ENCODE peak calls at places on chromosome 9, in seven cellular contexts. U, O, D, Z, G, H and W are unnamed samples.

GRCh38 chr9:2127486-2127885 is 112.3 kb downstream of the SMARCA2 start:
- DNase-seq in H (peak), U (no peak), G (no peak), O (no peak), D (no peak), Z (peak), W (no peak)

GRCh38 chr9:79682076-79682736 is 110.4 kb downstream of the TLE4 start:
- DNase-seq in O (no peak), G (no peak), U (no peak), Z (no peak), D (no peak), H (peak), W (no peak)

GRCh38 chr9:114271556-114272510 is 51.1 kb upstream of the ORM1 start:
- DNase-seq in O (peak), G (peak), D (peak), U (no peak), H (peak), Z (no peak), W (no peak)

GRCh38 chr9:26527931-26528330 is 364.7 kb downstream of the CAAP1 start:
- DNase-seq in D (no peak), U (no peak), O (no peak), G (no peak), H (no peak), Z (no peak), W (no peak)

GRCh38 chr9:27714388-27714787 is 141.1 kb upstream of the C9orf72 start:
- DNase-seq in H (no peak), G (no peak), D (no peak), Z (no peak), U (no peak), O (peak), W (no peak)

GRCh38 chr9:137467161-137467581 is 8.0 kb upstream of the NSMF start:
- DNase-seq in U (no peak), D (no peak), G (no peak), Z (no peak), H (no peak), O (no peak), W (no peak)

GRCh38 chr9:127133739-127134167 is 11.3 kb upstream of the ANGPTL2 start:
- DNase-seq in U (no peak), D (no peak), O (no peak), H (peak), Z (no peak), G (peak), W (no peak)

GRCh38 chr9:93864029-93864428 is 91.1 kb downstream of the BARX1 start:
- DNase-seq in G (no peak), D (no peak), O (no peak), H (no peak), Z (peak), U (no peak), W (no peak)

GRCh38 chr9:18405240-18405639 is 68.7 kb upstream of the ADAMTSL1 start:
- DNase-seq in D (no peak), U (no peak), O (no peak), Z (peak), H (no peak), G (no peak), W (no peak)

GRCh38 chr9:110640736-110641135 is 27.9 kb upstream of the MUSK start:
- DNase-seq in H (no peak), Z (no peak), U (no peak), O (no peak), G (no peak), D (no peak), W (no peak)

GRCh38 chr9:131299948-131300347 is 10.4 kb downstream of the PLPP7 start:
- DNase-seq in O (no peak), D (no peak), Z (no peak), U (no peak), G (no peak), H (no peak), W (no peak)

GRCh38 chr9:121383715-121384114 is 13.7 kb upstream of the STOM start:
- DNase-seq in G (no peak), Z (no peak), D (no peak), U (no peak), O (no peak), H (no peak), W (no peak)

GRCh38 chr9:69546265-69546664 is 125.9 kb downstream of the APBA1 start:
- DNase-seq in G (no peak), H (no peak), O (peak), D (no peak), U (no peak), Z (no peak), W (no peak)

GRCh38 chr9:124352616-124353015 is 62.6 kb downstream of the PSMB7 start:
- DNase-seq in D (no peak), O (no peak), G (peak), Z (no peak), H (no peak), U (no peak), W (no peak)

GRCh38 chr9:73412874-73413273 is 261.2 kb downstream of the ANXA1 start:
- DNase-seq in O (no peak), H (no peak), Z (no peak), D (no peak), U (no peak), G (no peak), W (no peak)

GRCh38 chr9:111700776-111701175 is 39.4 kb downstream of the GNG10 start:
- DNase-seq in G (no peak), H (no peak), U (no peak), D (no peak), O (no peak), Z (no peak), W (no peak)

GRCh38 chr9:86585422-86586143 is 231.4 kb upstream of the TUT7 start:
- DNase-seq in U (no peak), D (no peak), G (no peak), H (peak), Z (no peak), O (no peak), W (no peak)

GRCh38 chr9:98324801-98325200 is 69.4 kb upstream of the TBC1D2 start:
- DNase-seq in G (no peak), Z (no peak), U (no peak), O (no peak), H (peak), D (no peak), W (no peak)

GRCh38 chr9:70421272-70422180 is 7.1 kb upstream of the KLF9 start:
- DNase-seq in D (peak), G (no peak), Z (no peak), H (peak), O (no peak), U (no peak), W (peak)

GRCh38 chr9:69258551-69258950 is 66.5 kb upstream of the ENTREP1 start:
- DNase-seq in O (no peak), Z (no peak), G (no peak), D (no peak), U (no peak), H (no peak), W (no peak)